ENCODE peak calls at places on chromosomes 12 and 14, in four cellular contexts. J, E, S and B are unnamed samples.

GRCh38 chr12:70664463-70664862 is 27.2 kb upstream of the PTPRB start:
- DNase-seq in S (no peak), E (no peak), J (no peak), B (no peak)

GRCh38 chr14:59301354-59301753 is 112.9 kb downstream of the DAAM1 start:
- DNase-seq in S (no peak), J (peak; percentile 53), E (peak; percentile 86), B (peak; percentile 21)

GRCh38 chr12:94733727-94734126 is 83.4 kb upstream of the TMCC3 start:
- DNase-seq in S (no peak), J (no peak), E (no peak), B (no peak)

GRCh38 chr14:61876362-61877049 is 114.3 kb downstream of the SNAPC1 start:
- DNase-seq in S (no peak), J (no peak), E (no peak), B (no peak)

GRCh38 chr14:21234112-21234511 is 35.1 kb downstream of the HNRNPC start:
- DNase-seq in S (no peak), J (no peak), E (no peak), B (no peak)

GRCh38 chr12:64583395-64584172 is 26.7 kb upstream of the RASSF3 start:
- DNase-seq in J (no peak), S (no peak), E (no peak), B (no peak)

GRCh38 chr14:101359221-101360044 is 201.9 kb upstream of the DIO3 start:
- DNase-seq in E (no peak), S (no peak), J (no peak), B (no peak)

GRCh38 chr12:28424965-28425364 is 234.7 kb downstream of the CCDC91 start:
- DNase-seq in S (no peak), J (no peak), E (no peak), B (no peak)

GRCh38 chr14:69749956-69750355 is 17.0 kb upstream of the SRSF5 start:
- DNase-seq in S (no peak), J (peak; percentile 32), E (no peak), B (no peak)

GRCh38 chr14:70212752-70213151 is 24.0 kb upstream of the SLC8A3 start:
- DNase-seq in S (no peak), J (no peak), E (no peak), B (no peak)

GRCh38 chr12:45989857-45990467 is 412 bp downstream of the SCAF11 start:
- DNase-seq in E (no peak), J (no peak), S (peak; percentile 36), B (peak; percentile 8)

GRCh38 chr12:33710548-33710947 is 270.9 kb upstream of the SYT10 start:
- DNase-seq in E (no peak), S (no peak), J (no peak), B (no peak)

GRCh38 chr14:78152246-78153068 is 17.7 kb upstream of the NRXN3 start:
- DNase-seq in E (no peak), S (no peak), J (no peak), B (no peak)

GRCh38 chr12:108801736-108802665 is 55.4 kb downstream of the SSH1 start:
- DNase-seq in S (no peak), J (no peak), E (no peak), B (no peak)

GRCh38 chr12:107622005-107622404 is 63.6 kb upstream of the PWP1 start:
- DNase-seq in J (no peak), S (peak; percentile 71), E (no peak), B (no peak)

GRCh38 chr12:3407723-3408122 is 83.3 kb upstream of the PRMT8 start:
- DNase-seq in S (no peak), E (no peak), J (no peak), B (no peak)

GRCh38 chr14:101858791-101859537 is 97.5 kb downstream of the PPP2R5C start:
- DNase-seq in J (no peak), E (no peak), S (no peak), B (no peak)

GRCh38 chr12:71981149-71981548 is 42.5 kb downstream of the TPH2 start:
- DNase-seq in J (no peak), S (no peak), E (no peak), B (no peak)

GRCh38 chr12:92784356-92784755 is 81.6 kb downstream of the PLEKHG7 start:
- DNase-seq in E (no peak), S (no peak), J (no peak), B (no peak)

GRCh38 chr12:47591795-47592194 is 114.0 kb downstream of the RPAP3 start:
- DNase-seq in E (no peak), J (no peak), S (no peak), B (no peak)

GRCh38 chr12:92370828-92371227 is 225.2 kb upstream of the BTG1 start:
- DNase-seq in S (no peak), J (no peak), E (no peak), B (no peak)

GRCh38 chr12:15163577-15163976 is 57.6 kb downstream of the RERG start:
- DNase-seq in E (no peak), J (no peak), S (no peak), B (no peak)

GRCh38 chr14:85531141-85531593 is 1.2 kb downstream of the FLRT2 start:
- DNase-seq in J (no peak), E (peak; percentile 9), S (no peak), B (no peak)

GRCh38 chr12:40327506-40327905 is 102.7 kb downstream of the LRRK2 start:
- DNase-seq in J (no peak), E (no peak), S (no peak), B (no peak)

GRCh38 chr12:106766393-106766826 is 8.1 kb upstream of the RIC8B start:
- DNase-seq in J (no peak), S (no peak), E (no peak), B (no peak)

GRCh38 chr14:94048676-94049624 is 22.8 kb downstream of the OTUB2 start:
- DNase-seq in J (no peak), E (no peak), S (no peak), B (no peak)

GRCh38 chr14:81137316-81137715 is 83.4 kb downstream of the GTF2A1 start:
- DNase-seq in E (no peak), J (no peak), S (no peak), B (no peak)

GRCh38 chr12:79546461-79547043 is 144.2 kb downstream of the PAWR start:
- DNase-seq in J (no peak), S (no peak), E (no peak), B (no peak)

GRCh38 chr12:125228519-125229260 is 163.5 kb downstream of the AACS start:
- DNase-seq in E (no peak), J (no peak), S (peak; percentile 38), B (no peak)

GRCh38 chr12:3931206-3931605 is 58.0 kb upstream of the PARP11 start:
- DNase-seq in E (no peak), S (no peak), J (no peak), B (no peak)

GRCh38 chr12:97805086-97805485 is 342.5 kb downstream of the RMST start:
- DNase-seq in S (no peak), E (no peak), J (no peak), B (no peak)
- TF ChIP-seq SPI1 in S (no peak), E (no peak), J (no peak), B (no peak)

GRCh38 chr12:482061-482460 is 22.3 kb downstream of the B4GALNT3 start:
- DNase-seq in S (no peak), E (no peak), J (no peak), B (no peak)
- TF ChIP-seq SPI1 in S (no peak), E (no peak), J (no peak), B (no peak)

DNA sequence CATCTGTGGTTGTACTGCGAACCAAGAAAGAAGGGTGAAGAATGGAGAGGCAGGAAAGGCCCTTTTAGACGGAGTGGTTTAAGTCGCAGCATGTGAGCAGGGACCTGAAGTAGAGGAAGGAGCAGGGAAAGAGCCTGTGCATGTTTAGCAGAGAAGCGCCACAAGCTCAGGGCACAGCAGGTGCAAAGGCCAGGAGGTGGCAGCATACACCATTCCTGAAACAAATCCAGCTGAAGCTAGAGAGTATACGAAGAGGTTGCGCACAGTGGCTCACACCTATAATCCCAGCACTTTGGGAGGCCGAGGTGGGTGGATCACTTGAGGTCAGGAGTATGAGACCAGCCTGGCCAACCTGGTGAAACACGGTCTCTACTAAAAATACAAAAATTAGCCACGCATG is 49.9 kb downstream of the HELB start:
- DNase-seq in E (peak; percentile 80), S (no peak), J (no peak), B (no peak)
- TF ChIP-seq SPI1 in E (no peak), S (no peak), J (no peak), B (no peak)

DNA sequence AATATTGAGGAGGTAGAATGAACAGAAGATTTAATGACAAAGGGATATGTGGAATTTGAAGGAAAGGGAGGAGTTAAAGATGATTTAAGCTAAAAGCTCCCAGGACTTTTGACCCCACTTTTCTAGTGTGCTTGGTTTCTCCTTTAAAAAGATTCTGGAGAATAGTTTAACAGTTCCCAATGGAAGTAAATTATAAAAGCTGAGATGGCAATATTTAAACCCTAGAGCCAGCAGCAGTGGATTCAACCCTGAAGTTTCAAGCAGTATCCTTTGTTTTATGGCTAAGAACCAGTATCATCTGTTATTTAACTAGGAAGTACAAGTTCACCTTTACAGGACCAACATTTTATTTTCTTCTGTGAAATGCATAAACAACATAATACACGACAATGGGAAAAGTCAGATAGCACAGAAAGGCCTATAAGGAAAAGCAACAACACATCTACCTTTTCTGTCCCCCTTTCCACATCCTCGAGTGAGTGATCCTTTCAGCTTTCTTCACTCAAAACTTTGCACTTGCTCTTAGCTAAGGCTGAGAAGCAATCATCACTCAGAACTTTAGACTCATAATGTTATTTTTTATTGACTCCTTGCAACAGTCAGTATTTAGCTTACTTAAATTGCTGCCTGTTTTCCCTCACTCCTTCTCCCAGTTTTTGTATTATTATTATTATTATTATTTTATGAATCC is 264.5 kb downstream of the FBXL14 start:
- DNase-seq in S (no peak), J (no peak), E (no peak), B (no peak)
- TF ChIP-seq SPI1 in S (no peak), J (no peak), E (no peak), B (no peak)

GRCh38 chr12:8697120-8697475 is 693 bp upstream of the RIMKLB start:
- DNase-seq in S (no peak), E (no peak), J (no peak), B (no peak)

GRCh38 chr12:8698132-8698829 is 490 bp downstream of the RIMKLB start:
- DNase-seq in S (peak; percentile 53), J (no peak), E (no peak), B (no peak)

GRCh38 chr12:8698830-8699330 is 1.1 kb downstream of the RIMKLB start:
- DNase-seq in S (no peak), E (no peak), J (no peak), B (no peak)

GRCh38 chr12:8696402-8697100 is 1.2 kb upstream of the RIMKLB start:
- DNase-seq in J (no peak), S (no peak), E (no peak), B (no peak)

DNA sequence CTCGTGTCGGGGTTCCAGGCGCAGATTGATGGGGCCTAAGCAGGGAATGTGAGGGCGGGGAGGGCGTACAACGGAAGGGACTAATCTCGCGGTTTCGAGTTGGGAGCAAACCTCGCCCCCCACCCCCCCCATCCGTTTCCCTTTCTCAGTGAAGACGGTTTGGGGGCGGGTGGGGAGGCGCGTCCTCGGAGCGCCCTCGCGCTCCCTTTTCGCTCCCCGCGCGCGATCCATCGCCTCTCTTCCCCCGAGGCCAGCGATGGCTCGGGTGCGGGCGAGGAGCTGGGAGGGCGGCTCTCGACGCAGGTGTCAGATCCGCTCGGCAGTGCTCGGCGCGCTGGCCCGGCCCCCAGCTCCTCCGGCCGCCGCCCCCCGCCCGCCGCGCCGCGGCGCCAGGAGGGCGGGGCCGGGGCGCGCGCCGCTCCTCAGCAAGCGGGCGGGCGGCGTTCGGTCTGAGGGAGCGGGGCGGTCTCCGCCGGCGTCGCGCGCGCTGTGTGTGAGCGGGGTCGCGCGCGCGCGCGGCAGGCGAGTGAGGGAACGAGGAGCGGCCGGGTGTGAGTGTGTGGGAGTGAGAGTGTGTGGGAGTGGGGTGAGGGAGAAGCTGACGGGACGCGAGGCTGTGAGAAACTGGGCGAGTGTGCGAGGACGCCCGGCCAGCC is at the start of gene RIMKLB:
- DNase-seq in J (no peak), S (peak; percentile 78), E (peak; percentile 21), B (peak; percentile 74)
- TF ChIP-seq SPI1 in J (no peak), S (no peak), E (no peak), B (no peak)